ENCODE peak calls at places on chromosomes 4 and X, in nine cellular contexts. B is Panc1; U is NCI-H524; L is KG1; K is cardiac fibroblast; O is Ammon's horn; F is NAMALWA; I is caudate nucleus; T is activated CD4-positive, alpha-beta T cell treated with anti-CD3 and anti-CD28 coated beads, Interleukin-2, amount 10 ng/mL, durations not matched to agents 7 days and 5 days. V is an unnamed sample.
A peak's percentile ranks its signal among the peaks of the same experiment; 100 is the strongest.

GRCh38 chrX:131818297-131818936 is 204.7 kb upstream of the STK26 start:
- DNase-seq in B (no peak), U (no peak), L (no peak), K (no peak), O (no peak), F (no peak), I (no peak), T (no peak), V (no peak)

GRCh38 chrX:139762400-139763183 is 54.6 kb upstream of the MCF2 start:
- DNase-seq in B (no peak), U (no peak), L (no peak), K (peak; percentile 78), O (no peak), F (no peak), I (no peak), T (no peak), V (no peak)

GRCh38 chr4:15913631-15913970 is 24.9 kb downstream of the FGFBP1 start:
- DNase-seq in B (peak; percentile 64), U (no peak), L (no peak), K (peak; percentile 97), O (no peak), F (no peak), I (no peak), T (no peak), V (no peak)

GRCh38 chr4:105714071-105714521 is 5.5 kb downstream of the GSTCD start:
- DNase-seq in B (no peak), U (no peak), L (peak; percentile 54), K (peak; percentile 29), O (no peak), F (peak; percentile 82), I (no peak), T (no peak), V (no peak)

GRCh38 chr4:67500373-67500772 is 44.9 kb downstream of the CENPC start:
- DNase-seq in B (no peak), U (no peak), L (no peak), K (no peak), O (peak; percentile 8), F (no peak), I (no peak), T (no peak), V (no peak)

GRCh38 chr4:136985683-136986082 is 546.6 kb downstream of the PCDH18 start:
- DNase-seq in B (no peak), U (no peak), L (no peak), K (no peak), O (no peak), F (no peak), I (no peak), T (no peak), V (no peak)

GRCh38 chr4:140091305-140091704 is 62.7 kb downstream of the MAML3 start:
- DNase-seq in B (no peak), U (no peak), L (no peak), K (peak; percentile 67), O (no peak), F (no peak), I (no peak), T (no peak), V (no peak)

GRCh38 chr4:139556071-139556734 is at the start of gene SETD7:
- DNase-seq in B (no peak), U (peak; percentile 45), L (peak; percentile 77), K (peak; percentile 80), O (peak; percentile 84), F (peak; percentile 78), I (peak; percentile 73), T (peak; percentile 64), V (peak; percentile 85)

GRCh38 chr4:2150076-2150475 is 90.9 kb downstream of the NAT8L start:
- DNase-seq in B (no peak), U (no peak), L (no peak), K (no peak), O (no peak), F (no peak), I (no peak), T (no peak), V (no peak)

GRCh38 chr4:10917475-10918103 is 233.0 kb upstream of the CLNK start:
- DNase-seq in B (no peak), U (no peak), L (no peak), K (no peak), O (no peak), F (no peak), I (peak; percentile 5), T (no peak), V (no peak)

GRCh38 chr4:86891785-86892638 is at the start of gene C4orf36:
- DNase-seq in B (no peak), U (peak; percentile 35), L (peak; percentile 77), K (peak; percentile 42), O (peak; percentile 73), F (no peak), I (peak; percentile 47), T (peak; percentile 31), V (peak; percentile 62)

GRCh38 chrX:115562492-115562872 is 1.5 kb downstream of the PLS3 start:
- DNase-seq in B (no peak), U (peak; percentile 63), L (no peak), K (peak; percentile 58), O (no peak), F (no peak), I (no peak), T (no peak), V (no peak)

GRCh38 chrX:9182041-9182440 is 148.1 kb upstream of the FAM9B start:
- DNase-seq in B (no peak), U (no peak), L (no peak), K (no peak), O (no peak), F (no peak), I (no peak), T (no peak), V (no peak)

GRCh38 chr4:25703731-25704388 is 48.2 kb downstream of the SLC34A2 start:
- DNase-seq in B (no peak), U (no peak), L (no peak), K (peak; percentile 48), O (no peak), F (no peak), I (no peak), T (no peak), V (no peak)

GRCh38 chr4:165204462-165204830 is 2.9 kb upstream of the KLHL2 start:
- DNase-seq in B (no peak), U (no peak), L (no peak), K (peak; percentile 46), O (no peak), F (no peak), I (no peak), T (no peak), V (no peak)

GRCh38 chr4:102543030-102543505 is 41.9 kb downstream of the NFKB1 start:
- DNase-seq in B (no peak), U (no peak), L (no peak), K (no peak), O (no peak), F (no peak), I (no peak), T (no peak), V (no peak)

GRCh38 chr4:86497131-86497530 is 97.0 kb upstream of the PTPN13 start:
- DNase-seq in B (no peak), U (no peak), L (no peak), K (peak; percentile 28), O (peak; percentile 41), F (no peak), I (no peak), T (no peak), V (no peak)

GRCh38 chrX:317424-318067 is 1.1 kb downstream of the GTPBP6 start:
- DNase-seq in B (peak; percentile 8), U (no peak), L (no peak), K (no peak), O (no peak), F (no peak), I (no peak), T (no peak), V (no peak)

GRCh38 chrX:42022158-42022557 is 98.8 kb upstream of the CASK start:
- DNase-seq in B (no peak), U (no peak), L (no peak), K (no peak), O (no peak), F (no peak), I (no peak), T (no peak), V (no peak)

GRCh38 chrX:28177202-28177601 is 196.0 kb upstream of the DCAF8L1 start:
- DNase-seq in B (no peak), U (peak; percentile 14), L (no peak), K (peak; percentile 0), O (no peak), F (peak; percentile 5), I (no peak), T (no peak), V (no peak)

GRCh38 chrX:113297456-113297855 is 456.8 kb upstream of the AMOT start:
- DNase-seq in B (no peak), U (no peak), L (no peak), K (peak; percentile 36), O (no peak), F (no peak), I (no peak), T (no peak), V (no peak)

GRCh38 chr4:100738388-100739165 is 220.8 kb upstream of the EMCN start:
- DNase-seq in B (peak; percentile 8), U (no peak), L (no peak), K (peak; percentile 97), O (no peak), F (no peak), I (no peak), T (no peak), V (peak; percentile 28)

GRCh38 chrX:108468486-108468885 is 28.8 kb downstream of the COL4A5 start:
- DNase-seq in B (no peak), U (no peak), L (no peak), K (peak; percentile 51), O (no peak), F (no peak), I (no peak), T (no peak), V (no peak)

GRCh38 chr4:65552071-65552470 is 118.2 kb downstream of the EPHA5 start:
- DNase-seq in B (no peak), U (no peak), L (no peak), K (no peak), O (no peak), F (no peak), I (no peak), T (no peak), V (no peak)

GRCh38 chr4:40221744-40222143 is 24.9 kb downstream of the RHOH start:
- DNase-seq in B (no peak), U (no peak), L (no peak), K (no peak), O (no peak), F (no peak), I (no peak), T (no peak), V (no peak)